ENCODE peak calls at places on chromosomes 7 and 10, in ten cellular contexts. One of them, this sample, is unnamed.

GRCh38 chr10:63480237-63480636 is 14.5 kb upstream of the JMJD1C start:
- DNase-seq in psoas muscle: no peak
- DNase-seq in brain microvascular endothelial cell: no peak
- DNase-seq in osteocyte: no peak
- DNase-seq in AML-193: no peak
- DNase-seq in upper lobe of right lung: no peak
- DNase-seq in stimulated activated effector memory CD8-positive, alpha-beta T cell treated with anti-CD3 and anti-CD28 coated beads, Interleukin-12 subunit alpha, Interleukin-12 subunit beta, amount 100 ng/mL, for 72 hours: no peak
- DNase-seq in endothelial cell: no peak
- DNase-seq in ACHN: no peak
- DNase-seq in occipital lobe: no peak
- DNase-seq in this sample: no peak

GRCh38 chr10:97229322-97229721 is 43.6 kb upstream of the SLIT1 start:
- DNase-seq in psoas muscle: no peak
- DNase-seq in brain microvascular endothelial cell: no peak
- DNase-seq in osteocyte: no peak
- DNase-seq in AML-193: no peak
- DNase-seq in upper lobe of right lung: no peak
- DNase-seq in stimulated activated effector memory CD8-positive, alpha-beta T cell treated with anti-CD3 and anti-CD28 coated beads, Interleukin-12 subunit alpha, Interleukin-12 subunit beta, amount 100 ng/mL, for 72 hours: no peak
- DNase-seq in endothelial cell: no peak
- DNase-seq in ACHN: no peak
- DNase-seq in occipital lobe: no peak
- DNase-seq in this sample: no peak

GRCh38 chr7:93574269-93574645 is 267 bp downstream of the CALCR start:
- DNase-seq in psoas muscle: no peak
- DNase-seq in brain microvascular endothelial cell: no peak
- DNase-seq in osteocyte: no peak
- DNase-seq in AML-193: no peak
- DNase-seq in upper lobe of right lung: no peak
- DNase-seq in stimulated activated effector memory CD8-positive, alpha-beta T cell treated with anti-CD3 and anti-CD28 coated beads, Interleukin-12 subunit alpha, Interleukin-12 subunit beta, amount 100 ng/mL, for 72 hours: no peak
- DNase-seq in endothelial cell: no peak
- DNase-seq in ACHN: no peak
- DNase-seq in occipital lobe: no peak
- DNase-seq in this sample: no peak

GRCh38 chr7:71457881-71458590 is 326.1 kb downstream of the GALNT17 start:
- DNase-seq in psoas muscle: no peak
- DNase-seq in brain microvascular endothelial cell: no peak
- DNase-seq in osteocyte: no peak
- DNase-seq in AML-193: no peak
- DNase-seq in upper lobe of right lung: no peak
- DNase-seq in stimulated activated effector memory CD8-positive, alpha-beta T cell treated with anti-CD3 and anti-CD28 coated beads, Interleukin-12 subunit alpha, Interleukin-12 subunit beta, amount 100 ng/mL, for 72 hours: no peak
- DNase-seq in endothelial cell: no peak
- DNase-seq in ACHN: no peak
- DNase-seq in occipital lobe: no peak
- DNase-seq in this sample: no peak

GRCh38 chr10:35770817-35771355 is 128.8 kb upstream of the FZD8 start:
- DNase-seq in psoas muscle: no peak
- DNase-seq in brain microvascular endothelial cell: no peak
- DNase-seq in osteocyte: no peak
- DNase-seq in AML-193: no peak
- DNase-seq in upper lobe of right lung: no peak
- DNase-seq in stimulated activated effector memory CD8-positive, alpha-beta T cell treated with anti-CD3 and anti-CD28 coated beads, Interleukin-12 subunit alpha, Interleukin-12 subunit beta, amount 100 ng/mL, for 72 hours: no peak
- DNase-seq in endothelial cell: no peak
- DNase-seq in ACHN: no peak
- DNase-seq in occipital lobe: no peak
- DNase-seq in this sample: no peak

GRCh38 chr10:74103560-74104248 is 46.9 kb downstream of the AP3M1 start:
- DNase-seq in psoas muscle: no peak
- DNase-seq in brain microvascular endothelial cell: peak; percentile 17
- DNase-seq in osteocyte: no peak
- DNase-seq in AML-193: peak; percentile 14
- DNase-seq in upper lobe of right lung: no peak
- DNase-seq in stimulated activated effector memory CD8-positive, alpha-beta T cell treated with anti-CD3 and anti-CD28 coated beads, Interleukin-12 subunit alpha, Interleukin-12 subunit beta, amount 100 ng/mL, for 72 hours: no peak
- DNase-seq in endothelial cell: no peak
- DNase-seq in ACHN: peak; percentile 51
- DNase-seq in occipital lobe: no peak
- DNase-seq in this sample: peak; percentile 36

GRCh38 chr10:28730031-28730778 is 52.9 kb downstream of the BAMBI start:
- DNase-seq in psoas muscle: no peak
- DNase-seq in brain microvascular endothelial cell: no peak
- DNase-seq in osteocyte: no peak
- DNase-seq in AML-193: no peak
- DNase-seq in upper lobe of right lung: no peak
- DNase-seq in stimulated activated effector memory CD8-positive, alpha-beta T cell treated with anti-CD3 and anti-CD28 coated beads, Interleukin-12 subunit alpha, Interleukin-12 subunit beta, amount 100 ng/mL, for 72 hours: no peak
- DNase-seq in endothelial cell: no peak
- DNase-seq in ACHN: no peak
- DNase-seq in occipital lobe: no peak
- DNase-seq in this sample: no peak

GRCh38 chr7:40880581-40880980 is 745.8 kb downstream of the SUGCT start:
- DNase-seq in psoas muscle: no peak
- DNase-seq in brain microvascular endothelial cell: peak; percentile 22
- DNase-seq in osteocyte: no peak
- DNase-seq in AML-193: no peak
- DNase-seq in upper lobe of right lung: no peak
- DNase-seq in stimulated activated effector memory CD8-positive, alpha-beta T cell treated with anti-CD3 and anti-CD28 coated beads, Interleukin-12 subunit alpha, Interleukin-12 subunit beta, amount 100 ng/mL, for 72 hours: no peak
- DNase-seq in endothelial cell: no peak
- DNase-seq in ACHN: peak; percentile 36
- DNase-seq in occipital lobe: no peak
- DNase-seq in this sample: no peak

GRCh38 chr7:151428393-151429231 is 11.3 kb downstream of the CRYGN start:
- DNase-seq in psoas muscle: no peak
- DNase-seq in brain microvascular endothelial cell: peak; percentile 44
- DNase-seq in osteocyte: no peak
- DNase-seq in AML-193: no peak
- DNase-seq in upper lobe of right lung: no peak
- DNase-seq in stimulated activated effector memory CD8-positive, alpha-beta T cell treated with anti-CD3 and anti-CD28 coated beads, Interleukin-12 subunit alpha, Interleukin-12 subunit beta, amount 100 ng/mL, for 72 hours: no peak
- DNase-seq in endothelial cell: no peak
- DNase-seq in ACHN: peak; percentile 70
- DNase-seq in occipital lobe: no peak
- DNase-seq in this sample: no peak

GRCh38 chr10:98309366-98310355 is 41.7 kb upstream of the LOXL4 start:
- DNase-seq in psoas muscle: peak; percentile 88
- DNase-seq in brain microvascular endothelial cell: peak; percentile 71
- DNase-seq in osteocyte: peak; percentile 90
- DNase-seq in AML-193: no peak
- DNase-seq in upper lobe of right lung: peak; percentile 82
- DNase-seq in stimulated activated effector memory CD8-positive, alpha-beta T cell treated with anti-CD3 and anti-CD28 coated beads, Interleukin-12 subunit alpha, Interleukin-12 subunit beta, amount 100 ng/mL, for 72 hours: no peak
- DNase-seq in endothelial cell: peak; percentile 81
- DNase-seq in ACHN: peak; percentile 81
- DNase-seq in occipital lobe: peak; percentile 55
- DNase-seq in this sample: peak; percentile 90

GRCh38 chr7:1918881-1919525 is 248.9 kb downstream of the ELFN1 start:
- DNase-seq in psoas muscle: peak; percentile 42
- DNase-seq in brain microvascular endothelial cell: no peak
- DNase-seq in osteocyte: no peak
- DNase-seq in AML-193: no peak
- DNase-seq in upper lobe of right lung: no peak
- DNase-seq in stimulated activated effector memory CD8-positive, alpha-beta T cell treated with anti-CD3 and anti-CD28 coated beads, Interleukin-12 subunit alpha, Interleukin-12 subunit beta, amount 100 ng/mL, for 72 hours: no peak
- DNase-seq in endothelial cell: no peak
- DNase-seq in ACHN: no peak
- DNase-seq in occipital lobe: no peak
- DNase-seq in this sample: no peak

This sample was measured in HT-29.